ENCODE peak calls at places on chromosomes 6 and 20, in nine cellular contexts. O is left cardiac atrium; C is nucleus accumbens; X is AG10803; N is A172; U is progenitor cell of endocrine pancreas; M is stimulated activated CD8-positive, alpha-beta memory T cell treated with anti-CD3 and anti-CD28 coated beads, Interleukin-7, amount 100 ng/mL, for 48 hours; K is adrenal gland; F is NCI-H1105. J is an unnamed sample.

GRCh38 chr20:58628491-58629212 is 22.4 kb upstream of the STX16 start:
- DNase-seq in O (no peak), C (no peak), X (no peak), N (no peak), U (no peak), M (no peak), K (no peak), F (no peak), J (no peak)

GRCh38 chr20:38143646-38144554 is 21.2 kb downstream of the TGM2 start:
- DNase-seq in O (peak), C (no peak), X (peak), N (peak), U (no peak), M (no peak), K (peak), F (no peak), J (peak)

GRCh38 chr6:113828984-113829701 is 28.0 kb upstream of the MARCKS start:
- DNase-seq in O (no peak), C (no peak), X (no peak), N (no peak), U (no peak), M (no peak), K (no peak), F (no peak), J (no peak)

GRCh38 chr20:38473353-38473795 is 731 bp downstream of the RALGAPB start:
- DNase-seq in O (no peak), C (no peak), X (peak), N (peak), U (no peak), M (no peak), K (peak), F (peak), J (no peak)

GRCh38 chr6:26170951-26171841 is 84.0 kb downstream of the HFE start:
- DNase-seq in O (no peak), C (no peak), X (no peak), N (no peak), U (no peak), M (no peak), K (no peak), F (no peak), J (no peak)

GRCh38 chr6:169675011-169675410 is 26.8 kb downstream of the WDR27 start:
- DNase-seq in O (no peak), C (no peak), X (no peak), N (no peak), U (no peak), M (no peak), K (no peak), F (no peak), J (no peak)

GRCh38 chr20:35307666-35308653 is 15.7 kb upstream of the FAM83C start:
- DNase-seq in O (peak), C (peak), X (peak), N (peak), U (no peak), M (no peak), K (peak), F (peak), J (peak)

GRCh38 chr6:15871211-15871770 is 208.5 kb upstream of the DTNBP1 start:
- DNase-seq in O (no peak), C (no peak), X (no peak), N (no peak), U (no peak), M (no peak), K (no peak), F (no peak), J (no peak)

GRCh38 chr6:77292564-77293546 is 170.4 kb downstream of the HTR1B start:
- DNase-seq in O (no peak), C (no peak), X (peak), N (peak), U (no peak), M (no peak), K (no peak), F (no peak), J (peak)

GRCh38 chr6:38773338-38773737 is 58.2 kb downstream of the DNAH8 start:
- DNase-seq in O (no peak), C (no peak), X (no peak), N (no peak), U (no peak), M (no peak), K (no peak), F (no peak), J (no peak)

GRCh38 chr6:42120895-42121865 is 21.2 kb downstream of the C6orf132 start:
- DNase-seq in O (no peak), C (no peak), X (peak), N (peak), U (no peak), M (no peak), K (no peak), F (no peak), J (no peak)

GRCh38 chr6:15892369-15892768 is 229.5 kb upstream of the DTNBP1 start:
- DNase-seq in O (no peak), C (no peak), X (peak), N (no peak), U (no peak), M (no peak), K (no peak), F (no peak), J (no peak)

GRCh38 chr20:37968726-37969401 is 64.4 kb downstream of the TTI1 start:
- DNase-seq in O (no peak), C (no peak), X (peak), N (peak), U (no peak), M (no peak), K (peak), F (peak), J (no peak)

GRCh38 chr20:53253668-53254067 is 281.5 kb downstream of the TSHZ2 start:
- DNase-seq in O (no peak), C (no peak), X (no peak), N (no peak), U (no peak), M (no peak), K (no peak), F (no peak), J (no peak)

GRCh38 chr6:53717571-53717970 is 52.0 kb upstream of the KLHL31 start:
- DNase-seq in O (no peak), C (no peak), X (no peak), N (no peak), U (no peak), M (no peak), K (no peak), F (no peak), J (no peak)

GRCh38 chr6:158085261-158086053 is 82.6 kb downstream of the SERAC1 start:
- DNase-seq in O (no peak), C (no peak), X (no peak), N (no peak), U (no peak), M (no peak), K (peak), F (no peak), J (no peak)

GRCh38 chr20:50931306-50932015 is at the start of gene ADNP:
- DNase-seq in O (peak), C (peak), X (peak), N (peak), U (peak), M (peak), K (peak), F (peak), J (peak)

GRCh38 chr20:16752082-16752481 is 3.9 kb downstream of the OTOR start:
- DNase-seq in O (no peak), C (no peak), X (no peak), N (no peak), U (no peak), M (no peak), K (no peak), F (no peak), J (no peak)

GRCh38 chr6:11172501-11173337 is 59.7 kb downstream of the NEDD9 start:
- DNase-seq in O (peak), C (peak), X (peak), N (peak), U (peak), M (peak), K (peak), F (peak), J (no peak)

GRCh38 chr6:155177369-155177961 is 86.3 kb upstream of the CLDN20 start:
- DNase-seq in O (no peak), C (no peak), X (peak), N (peak), U (no peak), M (no peak), K (peak), F (peak), J (peak)

GRCh38 chr6:38264605-38265004 is 375.1 kb downstream of the BTBD9 start:
- DNase-seq in O (no peak), C (no peak), X (no peak), N (peak), U (no peak), M (no peak), K (no peak), F (no peak), J (no peak)

GRCh38 chr6:53335224-53335994 is 13.3 kb downstream of the ELOVL5 start:
- DNase-seq in O (peak), C (no peak), X (no peak), N (no peak), U (no peak), M (peak), K (no peak), F (no peak), J (no peak)

GRCh38 chr20:57663681-57664451 is 43.6 kb upstream of the ZBP1 start:
- DNase-seq in O (peak), C (no peak), X (no peak), N (no peak), U (no peak), M (no peak), K (peak), F (no peak), J (no peak)

GRCh38 chr6:48664850-48665249 is 553.9 kb upstream of the PTCHD4 start:
- DNase-seq in O (no peak), C (no peak), X (peak), N (peak), U (no peak), M (no peak), K (no peak), F (no peak), J (peak)

GRCh38 chr20:1323256-1323655 is 5.7 kb downstream of the SDCBP2 start:
- DNase-seq in O (peak), C (no peak), X (peak), N (no peak), U (no peak), M (no peak), K (no peak), F (no peak), J (no peak)

GRCh38 chr6:149118737-149119653 is 198.5 kb upstream of the TAB2 start:
- DNase-seq in O (no peak), C (no peak), X (no peak), N (no peak), U (no peak), M (no peak), K (no peak), F (no peak), J (no peak)

GRCh38 chr20:61424011-61424627 is 172.1 kb downstream of the CDH4 start:
- DNase-seq in O (no peak), C (no peak), X (no peak), N (no peak), U (no peak), M (no peak), K (no peak), F (no peak), J (no peak)

GRCh38 chr20:22060610-22061009 is 355.1 kb downstream of the PAX1 start:
- DNase-seq in O (no peak), C (no peak), X (no peak), N (no peak), U (no peak), M (no peak), K (no peak), F (no peak), J (no peak)

GRCh38 chr6:132830236-132830799 is 15.9 kb downstream of the RPS12 start:
- DNase-seq in O (no peak), C (no peak), X (peak), N (peak), U (no peak), M (no peak), K (no peak), F (peak), J (no peak)

GRCh38 chr6:168537485-168537884 is 96.5 kb downstream of the SMOC2 start:
- DNase-seq in O (no peak), C (no peak), X (no peak), N (no peak), U (no peak), M (no peak), K (no peak), F (no peak), J (no peak)

GRCh38 chr6:26249959-26250805 is 114.8 kb upstream of the BTN3A2 start:
- DNase-seq in O (peak), C (no peak), X (peak), N (peak), U (peak), M (no peak), K (peak), F (peak), J (no peak)